ENCODE peak calls at places on chromosome 15, in five cellular contexts. F, B, V, D and Z are unnamed samples.

GRCh38 chr15:52097176-52097575 is 15.4 kb downstream of the BCL2L10 start:
- DNase-seq in F (no peak), B (no peak), V (no peak), D (no peak), Z (no peak)

GRCh38 chr15:52427804-52428203 is 100.9 kb downstream of the MYO5A start:
- DNase-seq in B (no peak), V (no peak), D (no peak), F (no peak), Z (no peak)

GRCh38 chr15:38611228-38611627 is 46.6 kb upstream of the RASGRP1 start:
- DNase-seq in D (no peak), B (no peak), F (no peak), V (no peak), Z (no peak)

GRCh38 chr15:61811952-61812351 is 248.3 kb downstream of the VPS13C start:
- DNase-seq in B (no peak), D (no peak), F (no peak), V (no peak), Z (no peak)

GRCh38 chr15:52021892-52022540 is 3.0 kb downstream of the MAPK6 start:
- DNase-seq in D (no peak), F (no peak), V (no peak), B (no peak), Z (no peak)

GRCh38 chr15:59524331-59524731 is 86.3 kb downstream of the FAM81A start:
- DNase-seq in V (no peak), F (no peak), D (no peak), B (no peak), Z (no peak)

GRCh38 chr15:38593523-38593922 is 28.9 kb upstream of the RASGRP1 start:
- DNase-seq in F (no peak), B (no peak), D (no peak), V (no peak), Z (no peak)

GRCh38 chr15:70797464-70797863 is 34.1 kb upstream of the UACA start:
- DNase-seq in B (no peak), F (no peak), D (no peak), V (no peak), Z (no peak)

GRCh38 chr15:64149424-64150235 is 1.9 kb upstream of the SNX22 start:
- DNase-seq in B (no peak), V (no peak), D (no peak), F (no peak), Z (no peak)

GRCh38 chr15:68994149-68994548 is 20.3 kb upstream of the NOX5 start:
- DNase-seq in D (no peak), V (no peak), B (no peak), F (no peak), Z (no peak)

DNA sequence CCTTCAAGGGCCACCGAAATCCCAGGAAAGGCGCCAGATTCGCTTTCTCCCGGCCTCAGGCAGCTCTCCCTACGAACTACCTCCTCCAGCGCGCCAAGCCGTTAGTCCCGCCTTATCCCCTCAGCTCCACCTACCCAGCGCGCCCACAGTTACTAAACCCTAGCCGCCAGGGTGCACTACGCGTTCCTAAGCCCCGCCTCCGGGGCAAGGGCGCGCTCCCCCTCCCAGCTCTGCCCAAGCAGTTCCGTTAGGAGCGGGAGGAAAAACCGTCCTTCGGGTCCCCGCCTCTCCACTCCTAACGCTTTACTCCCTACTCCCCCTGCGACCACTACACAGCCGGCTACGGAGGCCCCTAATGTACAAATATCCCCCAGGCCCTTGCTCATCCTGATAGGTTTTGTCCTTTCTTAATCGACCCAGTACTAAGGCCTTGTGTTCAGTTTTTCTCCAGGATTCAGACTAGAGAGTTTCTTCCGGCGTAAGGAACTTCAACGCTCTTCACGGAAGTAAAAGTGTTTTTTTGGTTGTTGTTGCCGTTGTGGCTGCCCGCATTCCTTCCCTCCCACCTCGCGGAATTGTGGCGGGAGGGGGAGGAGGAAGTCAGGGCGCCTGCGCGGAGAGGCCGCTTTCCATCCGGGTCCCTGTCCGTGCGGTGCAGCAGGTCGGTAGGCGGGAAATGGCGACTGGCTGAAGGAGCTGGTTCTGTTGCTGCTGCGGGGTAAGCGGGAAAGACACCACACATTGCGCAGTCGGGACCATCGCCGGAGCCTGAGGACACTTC is at the start of gene CTDSPL2:
- DNase-seq in B (peak), V (peak), F (peak), D (peak), Z (peak)
- TF ChIP-seq POLR2A in B (peak), V (peak), F (no peak), D (peak), Z (peak)

GRCh38 chr15:93520206-93520605 is 431.2 kb upstream of the RGMA start:
- DNase-seq in V (no peak), B (no peak), F (no peak), D (no peak), Z (no peak)
- TF ChIP-seq POLR2AphosphoS5 in V (no peak), B (no peak), F (no peak), D (no peak), Z (no peak)

GRCh38 chr15:44568338-44568737 is 31.4 kb downstream of the EIF3J start:
- DNase-seq in V (no peak), B (no peak), D (no peak), F (no peak), Z (no peak)

GRCh38 chr15:44566176-44566575 is 29.2 kb downstream of the EIF3J start:
- DNase-seq in D (no peak), F (no peak), B (no peak), V (no peak), Z (no peak)

GRCh38 chr15:44569316-44569715 is 32.4 kb downstream of the EIF3J start:
- DNase-seq in F (no peak), V (no peak), D (no peak), B (no peak), Z (no peak)

GRCh38 chr15:44565387-44566169 is 28.6 kb downstream of the EIF3J start:
- DNase-seq in D (no peak), F (no peak), B (no peak), V (no peak), Z (no peak)
- TF ChIP-seq POLR2A in D (no peak), F (no peak), B (no peak), V (no peak), Z (no peak)

GRCh38 chr15:78272326-78272725 is 8.0 kb downstream of the DNAJA4 start:
- DNase-seq in V (no peak), F (no peak), B (no peak), D (no peak), Z (no peak)

GRCh38 chr15:78280289-78281072 is 16.1 kb downstream of the DNAJA4 start:
- DNase-seq in F (no peak), V (no peak), B (no peak), D (no peak), Z (no peak)

GRCh38 chr15:78272776-78273175 is 8.4 kb downstream of the DNAJA4 start:
- DNase-seq in D (no peak), V (no peak), F (no peak), B (no peak), Z (no peak)

DNA sequence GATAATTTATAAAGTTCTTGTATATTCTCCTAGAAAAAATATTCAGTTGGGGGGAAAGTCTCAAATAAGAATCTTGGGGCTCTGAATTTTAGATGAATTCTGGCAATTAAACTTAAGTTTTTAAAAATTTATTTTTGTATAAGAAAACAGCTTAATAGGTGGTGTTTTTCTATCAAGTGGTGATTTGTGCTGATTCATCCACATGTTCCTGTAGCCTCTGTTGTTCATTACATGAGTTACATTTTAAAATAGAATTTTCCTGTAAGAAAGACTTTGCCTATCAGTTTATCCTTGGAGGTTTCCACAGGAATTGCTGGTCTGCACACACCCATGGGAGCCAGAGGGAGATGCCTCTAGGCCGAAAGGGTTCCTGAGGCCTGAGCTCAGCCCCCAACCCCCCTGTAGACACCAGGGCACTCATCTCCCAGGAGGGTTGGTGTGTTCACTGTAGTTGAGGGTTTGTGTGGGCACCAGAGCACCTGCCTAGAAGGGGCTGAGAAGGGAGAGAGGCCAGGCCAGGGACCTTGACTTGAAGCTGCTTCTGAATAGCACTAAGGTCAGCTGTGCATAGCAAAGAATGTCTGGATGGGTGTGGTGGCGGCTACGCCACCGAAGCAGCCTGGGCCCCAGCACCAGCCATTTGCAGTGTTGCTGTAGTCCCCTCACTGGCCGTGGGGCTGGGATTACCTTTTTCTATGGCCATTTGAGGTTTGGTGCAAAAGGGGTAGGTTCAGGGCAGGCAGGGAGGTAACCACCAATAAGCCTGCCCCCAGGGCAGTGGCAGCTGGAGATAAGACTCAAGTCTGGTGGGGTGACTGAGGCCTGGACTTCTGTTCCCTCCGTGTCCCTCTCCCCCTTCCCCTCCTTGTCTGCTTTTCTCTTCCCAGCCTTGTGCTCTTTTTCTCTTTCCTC is 11.9 kb downstream of the DNAJA4 start:
- DNase-seq in F (no peak), V (no peak), B (no peak), D (no peak), Z (no peak)
- TF ChIP-seq POLR2AphosphoS5 in F (no peak), V (no peak), B (no peak), D (no peak), Z (no peak)

GRCh38 chr15:77859491-77860060 is 217.9 kb downstream of the TBC1D2B start:
- DNase-seq in V (peak), F (peak), D (peak), B (peak), Z (no peak)

GRCh38 chr15:77856718-77857346 is 220.7 kb downstream of the TBC1D2B start:
- DNase-seq in F (peak), B (peak), D (peak), V (no peak), Z (no peak)

GRCh38 chr15:77860101-77860691 is 217.3 kb downstream of the TBC1D2B start:
- DNase-seq in F (peak), D (peak), B (no peak), V (no peak), Z (no peak)

GRCh38 chr15:77857419-77857818 is 220.1 kb downstream of the TBC1D2B start:
- DNase-seq in B (peak), D (no peak), F (peak), V (no peak), Z (no peak)

GRCh38 chr15:77858677-77859490 is 218.6 kb downstream of the TBC1D2B start:
- DNase-seq in V (no peak), D (no peak), B (peak), F (peak), Z (no peak)
- TF ChIP-seq POLR2A in V (no peak), D (no peak), B (no peak), F (no peak), Z (no peak)

GRCh38 chr15:94230886-94231727 is at the start of gene MCTP2:
- DNase-seq in D (peak), V (peak), B (peak), F (peak), Z (peak)
- TF ChIP-seq POLR2AphosphoS5 in D (no peak), V (peak), B (no peak), F (peak), Z (no peak)

GRCh38 chr15:95325763-95326688 is 1004.5 kb upstream of the NR2F2 start:
- DNase-seq in D (no peak), F (no peak), B (no peak), V (no peak), Z (no peak)
- TF ChIP-seq POLR2A in D (no peak), F (no peak), B (no peak), V (no peak), Z (no peak)